ENCODE peak calls at places on chromosomes 1 and 21, in five cellular contexts. One of them, this sample, is unnamed.

GRCh38 chr1:215748431-215748830 is 181.3 kb downstream of the KCTD3 start:
- DNase-seq in HCT116: no peak
- DNase-seq in HepG2: no peak
- DNase-seq in GM12878: no peak
- DNase-seq in H1: no peak
- DNase-seq in this sample: no peak

GRCh38 chr1:110264430-110264829 is 54.3 kb downstream of the KCNC4 start:
- DNase-seq in HCT116: no peak
- DNase-seq in HepG2: no peak
- DNase-seq in GM12878: no peak
- DNase-seq in H1: no peak
- DNase-seq in this sample: no peak

GRCh38 chr1:7287013-7287412 is 484.1 kb upstream of the VAMP3 start:
- DNase-seq in HCT116: no peak
- DNase-seq in HepG2: no peak
- DNase-seq in GM12878: no peak
- DNase-seq in H1: peak
- DNase-seq in this sample: no peak

GRCh38 chr1:41791667-41792484 is 126.8 kb downstream of the HIVEP3 start:
- DNase-seq in HCT116: no peak
- DNase-seq in HepG2: no peak
- DNase-seq in GM12878: no peak
- DNase-seq in H1: no peak
- DNase-seq in this sample: no peak

GRCh38 chr1:12588695-12589094 is 29.3 kb downstream of the DHRS3 start:
- DNase-seq in HCT116: no peak
- DNase-seq in HepG2: no peak
- DNase-seq in GM12878: no peak
- DNase-seq in H1: no peak
- DNase-seq in this sample: no peak

GRCh38 chr1:236686815-236687160 is 489 bp downstream of the ACTN2 start:
- DNase-seq in HCT116: no peak
- DNase-seq in HepG2: no peak
- DNase-seq in GM12878: no peak
- DNase-seq in H1: no peak
- DNase-seq in this sample: no peak

GRCh38 chr1:112060266-112060665 is 70.8 kb upstream of the KCND3 start:
- DNase-seq in HCT116: no peak
- DNase-seq in HepG2: no peak
- DNase-seq in GM12878: no peak
- DNase-seq in H1: no peak
- DNase-seq in this sample: no peak

GRCh38 chr1:17645512-17645911 is 106.0 kb downstream of the ARHGEF10L start:
- DNase-seq in HCT116: no peak
- DNase-seq in HepG2: no peak
- DNase-seq in GM12878: no peak
- DNase-seq in H1: no peak
- DNase-seq in this sample: no peak

GRCh38 chr1:203080456-203080855 is 5.4 kb downstream of the MYOG start:
- DNase-seq in HCT116: no peak
- DNase-seq in HepG2: no peak
- DNase-seq in GM12878: no peak
- DNase-seq in H1: no peak
- DNase-seq in this sample: no peak

GRCh38 chr1:28248273-28249012 is 10.9 kb upstream of the SESN2 start:
- DNase-seq in HCT116: peak
- DNase-seq in HepG2: peak
- DNase-seq in GM12878: no peak
- DNase-seq in H1: peak
- DNase-seq in this sample: no peak

GRCh38 chr1:245576323-245576722 is 421.5 kb downstream of the KIF26B start:
- DNase-seq in HCT116: no peak
- DNase-seq in HepG2: no peak
- DNase-seq in GM12878: no peak
- DNase-seq in H1: no peak
- DNase-seq in this sample: no peak

GRCh38 chr1:172002725-172003345 is 161.5 kb downstream of the DNM3 start:
- DNase-seq in HCT116: peak
- DNase-seq in HepG2: peak
- DNase-seq in GM12878: peak
- DNase-seq in H1: no peak
- DNase-seq in this sample: peak

GRCh38 chr1:94962745-94963265 is 35.9 kb upstream of the CNN3 start:
- DNase-seq in HCT116: no peak
- DNase-seq in HepG2: peak
- DNase-seq in GM12878: peak
- DNase-seq in H1: no peak
- DNase-seq in this sample: peak

GRCh38 chr1:31666290-31666963 is 21.8 kb upstream of the PEF1 start:
- DNase-seq in HCT116: no peak
- DNase-seq in HepG2: no peak
- DNase-seq in GM12878: no peak
- DNase-seq in H1: no peak
- DNase-seq in this sample: peak

GRCh38 chr1:117905019-117905418 is 24.4 kb downstream of the GDAP2 start:
- DNase-seq in HCT116: no peak
- DNase-seq in HepG2: no peak
- DNase-seq in GM12878: no peak
- DNase-seq in H1: no peak
- DNase-seq in this sample: no peak

GRCh38 chr1:2587860-2588571 is 1.4 kb downstream of the PRXL2B start:
- DNase-seq in HCT116: no peak
- DNase-seq in HepG2: no peak
- DNase-seq in GM12878: no peak
- DNase-seq in H1: no peak
- DNase-seq in this sample: no peak

GRCh38 chr21:43718872-43719747 is at the start of gene PDXK:
- DNase-seq in HCT116: peak
- DNase-seq in HepG2: peak
- DNase-seq in GM12878: peak
- DNase-seq in H1: peak
- DNase-seq in this sample: peak

GRCh38 chr1:234270103-234270502 is 103.2 kb upstream of the COA6 start:
- DNase-seq in HCT116: no peak
- DNase-seq in HepG2: no peak
- DNase-seq in GM12878: no peak
- DNase-seq in H1: no peak
- DNase-seq in this sample: no peak

GRCh38 chr1:54936791-54937190 is 43.6 kb upstream of the TMEM61 start:
- DNase-seq in HCT116: no peak
- DNase-seq in HepG2: no peak
- DNase-seq in GM12878: no peak
- DNase-seq in H1: no peak
- DNase-seq in this sample: no peak

GRCh38 chr1:184212649-184213314 is 161.3 kb downstream of the TSEN15 start:
- DNase-seq in HCT116: peak
- DNase-seq in HepG2: no peak
- DNase-seq in GM12878: no peak
- DNase-seq in H1: no peak
- DNase-seq in this sample: no peak

GRCh38 chr1:63327417-63328139 is 5.2 kb downstream of the FOXD3 start:
- DNase-seq in HCT116: peak
- DNase-seq in HepG2: peak
- DNase-seq in GM12878: no peak
- DNase-seq in H1: peak
- DNase-seq in this sample: peak

GRCh38 chr1:213415686-213416380 is 364.8 kb downstream of the RPS6KC1 start:
- DNase-seq in HCT116: no peak
- DNase-seq in HepG2: no peak
- DNase-seq in GM12878: no peak
- DNase-seq in H1: no peak
- DNase-seq in this sample: no peak

GRCh38 chr1:42198251-42198650 is 33.7 kb upstream of the GUCA2A start:
- DNase-seq in HCT116: no peak
- DNase-seq in HepG2: no peak
- DNase-seq in GM12878: no peak
- DNase-seq in H1: no peak
- DNase-seq in this sample: no peak

GRCh38 chr1:74375376-74375775 is 137.0 kb downstream of the LRRC53 start:
- DNase-seq in HCT116: no peak
- DNase-seq in HepG2: no peak
- DNase-seq in GM12878: no peak
- DNase-seq in H1: no peak
- DNase-seq in this sample: no peak

GRCh38 chr1:18182518-18183160 is 75.0 kb downstream of the IGSF21 start:
- DNase-seq in HCT116: no peak
- DNase-seq in HepG2: no peak
- DNase-seq in GM12878: no peak
- DNase-seq in H1: no peak
- DNase-seq in this sample: no peak

GRCh38 chr1:150563340-150564038 is 14.3 kb downstream of the ADAMTSL4 start:
- DNase-seq in HCT116: no peak
- DNase-seq in HepG2: no peak
- DNase-seq in GM12878: peak
- DNase-seq in H1: no peak
- DNase-seq in this sample: peak

GRCh38 chr1:3892748-3893147 is 7.3 kb downstream of the C1orf174 start:
- DNase-seq in HCT116: no peak
- DNase-seq in HepG2: no peak
- DNase-seq in GM12878: no peak
- DNase-seq in H1: no peak
- DNase-seq in this sample: no peak

GRCh38 chr1:178500936-178501554 is 4.3 kb upstream of the CLEC20A start:
- DNase-seq in HCT116: no peak
- DNase-seq in HepG2: no peak
- DNase-seq in GM12878: no peak
- DNase-seq in H1: no peak
- DNase-seq in this sample: no peak

GRCh38 chr1:178500091-178500770 is 3.5 kb upstream of the CLEC20A start:
- DNase-seq in HCT116: no peak
- DNase-seq in HepG2: no peak
- DNase-seq in GM12878: no peak
- DNase-seq in H1: no peak
- DNase-seq in this sample: no peak

GRCh38 chr1:178502856-178503255 is 6.1 kb upstream of the CLEC20A start:
- DNase-seq in HCT116: no peak
- DNase-seq in HepG2: no peak
- DNase-seq in GM12878: no peak
- DNase-seq in H1: no peak
- DNase-seq in this sample: no peak

GRCh38 chr1:178502330-178502714 is 5.6 kb upstream of the CLEC20A start:
- DNase-seq in HCT116: no peak
- DNase-seq in HepG2: no peak
- DNase-seq in GM12878: no peak
- DNase-seq in H1: no peak
- DNase-seq in this sample: no peak

DNA sequence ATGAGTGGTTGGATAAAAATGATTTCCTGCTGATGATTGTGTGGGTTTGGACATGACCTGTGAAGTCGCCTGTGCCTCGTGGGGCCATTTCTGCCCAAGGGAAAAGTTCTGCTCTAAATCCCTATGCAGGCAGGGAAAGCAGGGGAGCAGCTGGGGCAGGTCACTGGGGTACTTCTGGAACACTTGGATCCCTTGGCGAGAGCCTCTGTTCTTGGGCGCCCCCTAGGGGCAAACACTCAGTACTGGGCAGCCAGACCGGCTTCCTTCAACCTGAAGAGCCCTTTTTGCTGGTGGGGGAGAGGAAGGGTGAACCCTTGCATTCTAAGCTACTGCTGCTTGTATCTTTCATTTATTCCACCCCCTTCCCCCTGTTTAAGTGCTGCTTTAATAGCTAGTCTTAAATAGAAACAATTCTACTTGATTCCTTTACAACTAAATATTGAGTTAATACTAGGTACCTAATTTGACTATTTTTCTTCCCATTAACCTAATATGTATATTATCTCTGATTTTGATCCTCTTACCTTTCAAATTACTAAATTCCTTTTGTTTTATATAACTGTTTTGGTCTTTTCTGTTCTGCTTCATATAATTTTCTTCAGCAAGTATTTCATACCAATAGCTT is 5.1 kb upstream of the CLEC20A start:
- DNase-seq in HCT116: peak
- DNase-seq in HepG2: peak
- DNase-seq in GM12878: peak
- DNase-seq in H1: peak
- DNase-seq in this sample: peak
- TF ChIP-seq JUND in HCT116: no peak
- TF ChIP-seq JUND in HepG2: no peak
- TF ChIP-seq JUND in GM12878: no peak
- TF ChIP-seq JUND in H1: no peak
- TF ChIP-seq JUND in this sample: no peak

GRCh38 chr1:217620814-217621213 is 10.1 kb downstream of the GPATCH2 start:
- DNase-seq in HCT116: no peak
- DNase-seq in HepG2: no peak
- DNase-seq in GM12878: peak
- DNase-seq in H1: no peak
- DNase-seq in this sample: no peak
- TF ChIP-seq JUND in HCT116: no peak
- TF ChIP-seq JUND in HepG2: no peak
- TF ChIP-seq JUND in GM12878: peak
- TF ChIP-seq JUND in H1: no peak
- TF ChIP-seq JUND in this sample: no peak

GRCh38 chr1:15834406-15835204 is 12.9 kb upstream of the SPEN start:
- DNase-seq in HCT116: peak
- DNase-seq in HepG2: peak
- DNase-seq in GM12878: peak
- DNase-seq in H1: peak
- DNase-seq in this sample: peak

GRCh38 chr1:15835741-15836510 is 11.6 kb upstream of the SPEN start:
- DNase-seq in HCT116: peak
- DNase-seq in HepG2: peak
- DNase-seq in GM12878: peak
- DNase-seq in H1: peak
- DNase-seq in this sample: peak

GRCh38 chr1:15833069-15833679 is 14.3 kb upstream of the SPEN start:
- DNase-seq in HCT116: peak
- DNase-seq in HepG2: no peak
- DNase-seq in GM12878: no peak
- DNase-seq in H1: no peak
- DNase-seq in this sample: peak

GRCh38 chr1:15835205-15835740 is 12.2 kb upstream of the SPEN start:
- DNase-seq in HCT116: no peak
- DNase-seq in HepG2: peak
- DNase-seq in GM12878: no peak
- DNase-seq in H1: no peak
- DNase-seq in this sample: no peak

GRCh38 chr1:15833842-15834405 is 13.6 kb upstream of the SPEN start:
- DNase-seq in HCT116: no peak
- DNase-seq in HepG2: no peak
- DNase-seq in GM12878: no peak
- DNase-seq in H1: no peak
- DNase-seq in this sample: no peak
- TF ChIP-seq JUND in HCT116: no peak
- TF ChIP-seq JUND in HepG2: no peak
- TF ChIP-seq JUND in GM12878: no peak
- TF ChIP-seq JUND in H1: no peak
- TF ChIP-seq JUND in this sample: no peak

DNA sequence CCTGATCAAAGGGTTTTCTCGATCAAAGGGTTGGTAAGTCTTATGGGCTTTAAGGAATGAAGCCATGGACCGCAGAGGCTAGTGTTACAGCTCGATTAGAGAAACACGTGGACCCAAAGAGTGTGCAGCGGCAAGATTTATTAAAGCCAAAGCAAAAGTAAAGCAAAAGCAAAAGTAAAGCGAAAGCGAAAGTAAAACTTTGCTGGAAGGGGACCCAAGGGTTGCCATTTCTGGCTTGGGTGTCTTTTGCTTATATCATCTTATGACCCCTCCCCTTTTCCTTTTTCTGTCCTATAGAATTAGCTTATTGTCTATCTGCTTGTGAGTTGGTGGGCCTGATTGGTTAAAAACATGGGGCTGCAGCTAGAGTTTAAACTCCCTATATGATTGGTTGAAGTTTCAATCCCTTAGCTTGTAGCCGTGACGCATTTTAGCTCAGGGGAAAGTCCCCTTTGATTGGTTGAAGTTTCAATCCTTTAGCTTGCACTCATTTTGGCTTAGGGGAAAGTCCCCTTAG is 957.0 kb downstream of the AMY1C start:
- DNase-seq in HCT116: no peak
- DNase-seq in HepG2: peak
- DNase-seq in GM12878: peak
- DNase-seq in H1: no peak
- DNase-seq in this sample: peak
- TF ChIP-seq JUND in HCT116: no peak
- TF ChIP-seq JUND in HepG2: no peak
- TF ChIP-seq JUND in GM12878: no peak
- TF ChIP-seq JUND in H1: no peak
- TF ChIP-seq JUND in this sample: no peak